ENCODE peak calls at places on chromosomes 7 and 10, in four cellular contexts. One of them, this sample, is unnamed.

GRCh38 chr10:46308666-46309450 is 22.1 kb downstream of the ANTXRL start:
- DNase-seq in foreskin fibroblast: no peak
- DNase-seq in nephron progenitor cell: no peak
- DNase-seq in PC-3: no peak
- DNase-seq in this sample: no peak

GRCh38 chr10:100882681-100883321 is 30.0 kb upstream of the SLF2 start:
- DNase-seq in PC-3: no peak
- DNase-seq in foreskin fibroblast: peak; percentile 60
- DNase-seq in nephron progenitor cell: no peak
- DNase-seq in this sample: no peak

GRCh38 chr7:2510909-2511768 is 8.4 kb upstream of the LFNG start:
- DNase-seq in PC-3: peak; percentile 46
- DNase-seq in nephron progenitor cell: no peak
- DNase-seq in foreskin fibroblast: no peak
- DNase-seq in this sample: no peak

GRCh38 chr7:84722734-84723133 is 464.1 kb downstream of the SEMA3D start:
- DNase-seq in foreskin fibroblast: no peak
- DNase-seq in PC-3: no peak
- DNase-seq in nephron progenitor cell: no peak
- DNase-seq in this sample: no peak

GRCh38 chr7:17516768-17517167 is 218.3 kb downstream of the AHR start:
- DNase-seq in nephron progenitor cell: no peak
- DNase-seq in PC-3: no peak
- DNase-seq in foreskin fibroblast: peak; percentile 94
- DNase-seq in this sample: peak; percentile 32

GRCh38 chr7:147803625-147804024 is 786.9 kb upstream of the C7orf33 start:
- DNase-seq in foreskin fibroblast: no peak
- DNase-seq in nephron progenitor cell: no peak
- DNase-seq in PC-3: no peak
- DNase-seq in this sample: no peak

GRCh38 chr10:52729259-52730104 is 43.1 kb downstream of the MBL2 start:
- DNase-seq in nephron progenitor cell: no peak
- DNase-seq in PC-3: peak; percentile 95
- DNase-seq in foreskin fibroblast: peak; percentile 62
- DNase-seq in this sample: peak; percentile 34

GRCh38 chr10:88154596-88155250 is 291.3 kb downstream of the PTEN start:
- DNase-seq in PC-3: no peak
- DNase-seq in foreskin fibroblast: peak; percentile 92
- DNase-seq in nephron progenitor cell: no peak
- DNase-seq in this sample: peak; percentile 88

GRCh38 chr7:123070702-123071286 is 75.3 kb upstream of the TAS2R16 start:
- DNase-seq in nephron progenitor cell: no peak
- DNase-seq in foreskin fibroblast: no peak
- DNase-seq in PC-3: peak; percentile 49
- DNase-seq in this sample: no peak

GRCh38 chr7:135672560-135673359 is 10.4 kb downstream of the STMP1 start:
- DNase-seq in nephron progenitor cell: no peak
- DNase-seq in foreskin fibroblast: peak; percentile 89
- DNase-seq in PC-3: peak; percentile 75
- DNase-seq in this sample: peak; percentile 62

DNA sequence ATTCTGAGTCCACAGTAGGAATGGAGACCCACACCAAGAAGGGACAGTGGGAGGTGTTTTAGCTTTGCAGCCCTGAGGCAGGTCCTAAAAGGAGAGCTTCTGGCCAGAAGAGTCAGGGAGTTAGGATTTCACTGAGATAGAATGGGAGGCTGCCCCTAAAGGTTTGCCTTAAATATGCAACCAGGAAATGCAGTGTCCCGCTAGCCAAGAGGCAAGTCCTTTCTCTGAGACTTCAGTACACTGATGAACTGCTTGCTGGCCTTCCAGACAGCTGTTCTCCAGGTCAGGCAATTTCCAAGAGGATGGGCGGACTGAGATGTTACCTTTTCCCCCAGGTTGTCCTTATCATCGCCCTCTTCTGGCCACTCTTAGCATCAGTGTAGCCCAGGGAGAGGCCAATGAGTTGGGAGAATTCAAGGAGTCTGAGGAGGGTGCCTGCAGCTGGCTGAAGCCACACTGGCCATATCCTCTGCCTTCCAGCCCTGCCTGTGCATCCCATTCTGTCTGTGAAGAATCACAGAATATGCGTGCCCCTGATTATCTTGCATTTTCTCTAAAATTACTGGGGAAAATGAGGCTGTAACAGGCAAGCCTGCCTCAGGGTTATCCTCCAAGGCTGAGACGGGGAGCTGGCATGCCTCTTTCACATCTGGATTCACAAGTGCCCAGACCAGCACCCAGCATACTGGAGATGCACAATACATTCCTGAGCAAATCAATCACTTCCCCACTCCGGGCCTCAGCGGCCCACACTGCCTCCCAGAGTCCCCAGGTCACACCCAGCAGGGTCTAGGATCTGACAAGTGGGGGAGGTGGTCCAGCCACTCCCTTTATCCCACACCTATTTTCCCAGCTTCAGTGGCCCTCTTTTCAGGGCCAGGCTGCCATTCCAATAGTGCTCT is 2.4 kb downstream of the TLL2 start:
- DNase-seq in foreskin fibroblast: peak; percentile 44
- DNase-seq in nephron progenitor cell: peak; percentile 55
- DNase-seq in PC-3: peak; percentile 69
- DNase-seq in this sample: peak; percentile 13
- TF ChIP-seq CTCF in foreskin fibroblast: peak; percentile 43
- TF ChIP-seq CTCF in nephron progenitor cell: peak; percentile 58
- TF ChIP-seq CTCF in PC-3: peak; percentile 63
- TF ChIP-seq CTCF in this sample: peak; percentile 77

DNA sequence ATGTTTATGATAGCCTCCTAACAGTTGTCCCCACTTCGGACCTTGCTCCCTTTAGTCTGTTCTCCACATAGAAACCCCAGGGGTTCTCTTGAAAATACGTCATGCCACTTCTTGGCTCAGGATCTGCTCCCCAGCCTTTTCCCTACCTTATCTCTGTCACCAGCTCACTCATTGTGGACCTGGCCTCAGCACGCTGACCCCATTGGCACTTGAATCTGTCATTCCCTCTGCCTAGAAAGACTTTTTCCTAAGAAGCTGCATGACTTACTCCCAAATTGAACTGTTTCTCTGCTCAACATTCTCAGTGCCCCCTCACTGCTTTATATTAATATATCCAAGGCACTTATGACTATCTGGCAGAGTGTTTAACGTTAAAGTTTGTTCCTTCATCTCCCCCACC is 8.4 kb downstream of the EPDR1 start:
- DNase-seq in PC-3: no peak
- DNase-seq in foreskin fibroblast: no peak
- DNase-seq in nephron progenitor cell: no peak
- DNase-seq in this sample: no peak
- TF ChIP-seq CTCF in PC-3: no peak
- TF ChIP-seq CTCF in foreskin fibroblast: no peak
- TF ChIP-seq CTCF in nephron progenitor cell: no peak
- TF ChIP-seq CTCF in this sample: no peak

GRCh38 chr10:96587255-96588059 is 645 bp upstream of the TM9SF3 start:
- DNase-seq in nephron progenitor cell: no peak
- DNase-seq in foreskin fibroblast: peak; percentile 87
- DNase-seq in PC-3: peak; percentile 68
- DNase-seq in this sample: peak; percentile 85
- TF ChIP-seq CTCF in nephron progenitor cell: no peak
- TF ChIP-seq CTCF in foreskin fibroblast: no peak
- TF ChIP-seq CTCF in PC-3: no peak
- TF ChIP-seq CTCF in this sample: peak; percentile 33

GRCh38 chr10:99695761-99696160 is 36.2 kb downstream of the COX15 start:
- DNase-seq in PC-3: no peak
- DNase-seq in foreskin fibroblast: peak; percentile 14
- DNase-seq in nephron progenitor cell: no peak
- DNase-seq in this sample: peak; percentile 26
- TF ChIP-seq CTCF in PC-3: no peak
- TF ChIP-seq CTCF in foreskin fibroblast: no peak
- TF ChIP-seq CTCF in nephron progenitor cell: no peak
- TF ChIP-seq CTCF in this sample: no peak

DNA sequence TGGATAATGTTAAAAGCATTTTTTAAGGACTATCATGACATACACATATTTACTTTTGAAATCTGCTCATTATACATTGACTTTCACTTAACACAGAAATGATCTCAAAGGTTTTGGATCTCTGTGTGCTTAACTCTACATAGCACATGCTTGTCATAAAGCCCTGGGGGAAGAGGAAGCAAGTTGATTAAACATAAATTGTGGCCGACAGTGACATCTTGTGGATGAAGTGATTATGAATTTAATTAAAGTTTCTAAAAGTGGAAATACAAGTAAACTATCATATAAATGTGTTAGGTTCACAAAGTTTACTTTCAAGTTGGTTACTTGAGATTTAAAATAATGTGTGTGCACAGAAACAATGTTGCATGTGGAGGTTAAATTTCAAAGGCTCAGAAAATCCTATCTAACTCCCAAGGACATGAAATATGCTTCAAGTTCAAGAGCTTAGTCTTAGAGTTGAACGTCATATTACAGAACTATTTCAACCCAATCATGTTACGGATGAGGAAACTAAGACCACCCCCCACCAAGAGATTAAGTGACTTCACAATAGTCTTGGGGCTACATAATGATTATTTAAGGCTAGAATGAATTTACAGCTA is 1247.8 kb downstream of the GATA3 start:
- DNase-seq in PC-3: peak; percentile 63
- DNase-seq in foreskin fibroblast: peak; percentile 77
- DNase-seq in nephron progenitor cell: no peak
- DNase-seq in this sample: peak; percentile 49
- TF ChIP-seq CTCF in PC-3: peak; percentile 51
- TF ChIP-seq CTCF in foreskin fibroblast: peak; percentile 10
- TF ChIP-seq CTCF in nephron progenitor cell: peak; percentile 35
- TF ChIP-seq CTCF in this sample: peak; percentile 80

GRCh38 chr10:109892087-109892486 is 31.2 kb downstream of the XPNPEP1 start:
- DNase-seq in PC-3: no peak
- DNase-seq in nephron progenitor cell: no peak
- DNase-seq in foreskin fibroblast: no peak
- DNase-seq in this sample: no peak

GRCh38 chr10:109887272-109887671 is 36.0 kb downstream of the XPNPEP1 start:
- DNase-seq in nephron progenitor cell: no peak
- DNase-seq in foreskin fibroblast: no peak
- DNase-seq in PC-3: no peak
- DNase-seq in this sample: no peak

GRCh38 chr10:109891105-109891504 is 32.2 kb downstream of the XPNPEP1 start:
- DNase-seq in PC-3: no peak
- DNase-seq in foreskin fibroblast: peak; percentile 44
- DNase-seq in nephron progenitor cell: no peak
- DNase-seq in this sample: peak; percentile 9

GRCh38 chr10:109887776-109888175 is 35.5 kb downstream of the XPNPEP1 start:
- DNase-seq in foreskin fibroblast: no peak
- DNase-seq in nephron progenitor cell: no peak
- DNase-seq in PC-3: no peak
- DNase-seq in this sample: no peak

GRCh38 chr10:109889867-109890266 is 33.4 kb downstream of the XPNPEP1 start:
- DNase-seq in nephron progenitor cell: no peak
- DNase-seq in foreskin fibroblast: peak; percentile 75
- DNase-seq in PC-3: peak; percentile 24
- DNase-seq in this sample: peak; percentile 66
- TF ChIP-seq CTCF in nephron progenitor cell: no peak
- TF ChIP-seq CTCF in foreskin fibroblast: no peak
- TF ChIP-seq CTCF in PC-3: no peak
- TF ChIP-seq CTCF in this sample: peak; percentile 31